ENCODE peak calls at places on chromosomes 3 and 15, in ten cellular contexts. Z, V, N, A, C, W, S, D, X and F are unnamed samples.

GRCh38 chr3:44114142-44114541 is 127.5 kb upstream of the TOPAZ1 start:
- DNase-seq in W (no peak), A (peak; percentile 65), S (peak; percentile 33), V (peak; percentile 42), X (no peak), Z (peak; percentile 26), C (peak; percentile 61), N (peak; percentile 25), D (peak; percentile 3), F (peak; percentile 33)

GRCh38 chr15:62648954-62649353 is 393.6 kb upstream of the TPM1 start:
- DNase-seq in W (no peak), X (no peak), A (no peak), C (no peak), S (no peak), Z (no peak), V (peak; percentile 18), N (no peak), D (no peak), F (no peak)

GRCh38 chr3:160810360-160810759 is 54.3 kb downstream of the PPM1L start:
- DNase-seq in W (no peak), X (no peak), N (no peak), A (no peak), S (no peak), V (no peak), Z (no peak), C (no peak), D (no peak), F (peak; percentile 87)

GRCh38 chr3:119293761-119294401 is at the start of gene ARHGAP31:
- DNase-seq in Z (peak; percentile 54), D (peak; percentile 81), X (peak; percentile 70), V (no peak), S (peak; percentile 46), N (peak; percentile 86), W (peak; percentile 63), C (peak; percentile 65), A (peak; percentile 71), F (peak; percentile 70)

GRCh38 chr15:70142322-70143191 is 44.8 kb upstream of the TLE3 start:
- DNase-seq in D (peak; percentile 85), W (peak; percentile 88), A (no peak), Z (no peak), N (peak; percentile 54), V (no peak), X (peak; percentile 48), S (no peak), C (no peak), F (no peak)

GRCh38 chr3:85255954-85256353 is 297.2 kb downstream of the CADM2 start:
- DNase-seq in X (no peak), C (no peak), N (no peak), A (no peak), W (no peak), S (no peak), D (peak; percentile 40), Z (no peak), V (no peak), F (no peak)

GRCh38 chr15:49986326-49986725 is 132.7 kb downstream of the ATP8B4 start:
- DNase-seq in N (no peak), A (no peak), Z (no peak), S (no peak), C (no peak), D (no peak), W (no peak), V (no peak), X (no peak), F (no peak)

GRCh38 chr3:61638721-61639120 is 77.3 kb downstream of the PTPRG start:
- DNase-seq in Z (no peak), X (no peak), N (no peak), V (no peak), C (no peak), W (no peak), A (no peak), S (no peak), D (peak; percentile 54), F (no peak)

GRCh38 chr15:65400760-65401606 is 21.8 kb downstream of the IGDCC4 start:
- DNase-seq in S (peak; percentile 65), X (peak; percentile 43), W (peak; percentile 82), V (peak; percentile 56), D (peak; percentile 72), C (peak; percentile 68), Z (peak; percentile 87), A (peak; percentile 58), N (peak; percentile 45), F (peak; percentile 58)

GRCh38 chr3:40615110-40615915 is 90.6 kb downstream of the ZNF621 start:
- DNase-seq in S (no peak), D (no peak), V (no peak), C (no peak), Z (no peak), X (no peak), A (no peak), N (no peak), W (no peak), F (no peak)

GRCh38 chr3:111971533-111971932 is 7.3 kb upstream of the ABHD10 start:
- DNase-seq in X (no peak), V (no peak), C (no peak), D (no peak), N (peak; percentile 52), A (no peak), Z (no peak), S (no peak), W (peak; percentile 37), F (no peak)

GRCh38 chr3:149771652-149772271 is 19.5 kb upstream of the COMMD2 start:
- DNase-seq in W (peak; percentile 28), Z (peak; percentile 18), A (peak; percentile 43), X (peak; percentile 50), D (peak; percentile 25), V (peak; percentile 33), N (peak; percentile 35), C (peak; percentile 57), S (peak; percentile 43), F (no peak)

DNA sequence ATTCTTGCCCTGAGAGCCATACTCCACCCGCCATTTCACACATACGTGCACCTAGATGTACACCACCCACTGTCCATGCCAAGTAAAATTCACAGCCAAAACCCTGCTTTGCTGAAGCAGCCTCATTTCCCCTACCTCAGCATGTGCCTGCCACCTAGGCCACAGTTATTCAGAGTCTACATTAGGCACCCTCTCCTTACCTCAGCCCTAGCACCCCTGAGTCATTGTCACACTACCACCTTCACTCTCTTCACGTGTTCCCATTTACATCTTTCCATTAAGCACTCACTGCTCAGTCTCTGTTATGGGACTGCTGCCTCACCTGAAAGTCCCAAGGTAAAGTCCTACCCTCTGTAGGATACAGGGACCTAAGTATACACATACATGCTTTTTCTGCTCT is 70.0 kb downstream of the SETD5 start:
- DNase-seq in D (no peak), S (no peak), V (no peak), Z (no peak), W (no peak), X (no peak), A (no peak), N (no peak), C (no peak), F (no peak)
- TF ChIP-seq POLR2A in D (no peak), S (no peak), V (no peak), Z (no peak), W (no peak), X (no peak), A (no peak), N (no peak), C (no peak), F (no peak)

GRCh38 chr3:188649521-188649920 is 495.6 kb downstream of the LPP start:
- DNase-seq in C (no peak), N (no peak), D (peak; percentile 78), X (no peak), A (no peak), V (no peak), Z (no peak), W (no peak), S (no peak), F (no peak)
- TF ChIP-seq POLR2A in C (no peak), N (no peak), D (no peak), X (no peak), A (no peak), V (no peak), Z (no peak), W (no peak), S (no peak), F (no peak)

DNA sequence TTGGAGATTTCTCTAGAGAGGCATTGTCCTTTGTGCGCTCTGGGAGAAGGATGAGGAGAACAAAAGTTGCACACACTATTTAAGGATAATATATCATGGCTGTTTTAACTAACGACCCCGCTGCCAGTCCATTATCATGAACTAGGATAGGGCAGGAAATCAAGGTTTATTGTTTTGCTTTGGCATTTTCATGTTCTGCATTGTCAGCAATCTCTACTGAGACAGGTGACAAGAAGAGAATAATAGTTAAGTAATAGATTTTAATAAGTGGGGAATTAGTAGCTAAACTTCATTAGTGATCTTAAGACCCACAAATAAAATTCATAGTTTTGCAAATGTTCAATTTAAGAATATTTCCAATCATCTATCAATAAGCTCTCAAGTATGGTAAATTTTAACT is 20.6 kb upstream of the GMNC start:
- DNase-seq in W (no peak), X (no peak), V (no peak), N (no peak), D (no peak), Z (no peak), A (no peak), C (no peak), S (no peak), F (no peak)
- TF ChIP-seq POLR2A in W (no peak), X (no peak), V (no peak), N (no peak), D (no peak), Z (no peak), A (no peak), C (no peak), S (no peak), F (no peak)

GRCh38 chr3:39186692-39187151 is 5.7 kb downstream of the XIRP1 start:
- DNase-seq in A (no peak), D (no peak), V (no peak), C (no peak), S (no peak), X (no peak), Z (no peak), W (no peak), N (no peak), F (no peak)
- TF ChIP-seq POLR2A in A (no peak), D (no peak), V (no peak), C (no peak), S (no peak), X (no peak), Z (no peak), W (no peak), N (no peak), F (no peak)

GRCh38 chr3:4986611-4987373 is 7.6 kb downstream of the BHLHE40 start:
- DNase-seq in V (peak; percentile 98), D (peak; percentile 98), Z (peak; percentile 65), X (peak; percentile 97), N (peak; percentile 97), S (peak; percentile 98), C (peak; percentile 98), W (peak; percentile 99), A (peak; percentile 97), F (peak; percentile 98)
- TF ChIP-seq POLR2A in V (no peak), D (no peak), Z (peak; percentile 31), X (peak; percentile 63), N (no peak), S (peak; percentile 34), C (no peak), W (peak; percentile 46), A (peak; percentile 86), F (peak; percentile 81)

GRCh38 chr15:74696808-74697207 is 984 bp upstream of the EDC3 start:
- DNase-seq in S (no peak), D (no peak), X (no peak), C (no peak), V (no peak), A (no peak), W (no peak), Z (no peak), N (no peak), F (no peak)
- TF ChIP-seq POLR2A in S (no peak), D (no peak), X (no peak), C (no peak), V (no peak), A (no peak), W (no peak), Z (no peak), N (no peak), F (no peak)